ENCODE peak calls at places on chromosomes 2 and 18, in five cellular contexts. O is gastrocnemius medialis, X is heart right ventricle, T is astrocyte of the cerebellum, H is A549. U is an unnamed sample.

GRCh38 chr18:73826098-73826497 is 321.5 kb downstream of the FBXO15 start:
- DNase-seq in O (no peak), X (no peak), T (no peak), H (no peak), U (no peak)

GRCh38 chr2:173997779-173998178 is 32.6 kb upstream of the SP3 start:
- DNase-seq in O (no peak), X (no peak), T (no peak), H (no peak), U (no peak)

GRCh38 chr18:50218432-50219197 is 23.7 kb upstream of the MYO5B start:
- DNase-seq in O (no peak), X (no peak), T (no peak), H (peak), U (no peak)

GRCh38 chr18:10239138-10239537 is 215.3 kb upstream of the APCDD1 start:
- DNase-seq in O (peak), X (no peak), T (no peak), H (no peak), U (no peak)

GRCh38 chr18:55419939-55420664 is 167.9 kb downstream of the TCF4 start:
- DNase-seq in O (no peak), X (no peak), T (no peak), H (no peak), U (no peak)

GRCh38 chr2:145043399-145043834 is 523.5 kb upstream of the ZEB2 start:
- DNase-seq in O (no peak), X (no peak), T (no peak), H (peak), U (no peak)

GRCh38 chr2:4745596-4745995 is 946.6 kb upstream of the SOX11 start:
- DNase-seq in O (no peak), X (no peak), T (no peak), H (no peak), U (no peak)

GRCh38 chr18:45654677-45655076 is 39.4 kb downstream of the SLC14A2 start:
- DNase-seq in O (no peak), X (no peak), T (no peak), H (no peak), U (no peak)

GRCh38 chr2:105796131-105796638 is 51.5 kb downstream of the NCK2 start:
- DNase-seq in O (no peak), X (no peak), T (no peak), H (no peak), U (no peak)

GRCh38 chr2:3008551-3009498 is 368.8 kb downstream of the EIPR1 start:
- DNase-seq in O (no peak), X (no peak), T (no peak), H (no peak), U (no peak)
- TF ChIP-seq CTCF in O (no peak), X (no peak), T (no peak), H (no peak), U (no peak)

GRCh38 chr2:47520302-47520630 is 117.3 kb downstream of the MSH2 start:
- DNase-seq in O (no peak), X (no peak), T (no peak), H (no peak), U (no peak)
- H3K4me3 ChIP-seq in O (no peak), X (no peak), T (no peak), H (peak), U (peak)

GRCh38 chr2:239689410-239689809 is 288.6 kb upstream of the HDAC4 start:
- DNase-seq in O (no peak), X (no peak), T (no peak), H (no peak), U (no peak)
- TF ChIP-seq CTCF in O (no peak), X (no peak), T (no peak), H (no peak), U (no peak)

DNA sequence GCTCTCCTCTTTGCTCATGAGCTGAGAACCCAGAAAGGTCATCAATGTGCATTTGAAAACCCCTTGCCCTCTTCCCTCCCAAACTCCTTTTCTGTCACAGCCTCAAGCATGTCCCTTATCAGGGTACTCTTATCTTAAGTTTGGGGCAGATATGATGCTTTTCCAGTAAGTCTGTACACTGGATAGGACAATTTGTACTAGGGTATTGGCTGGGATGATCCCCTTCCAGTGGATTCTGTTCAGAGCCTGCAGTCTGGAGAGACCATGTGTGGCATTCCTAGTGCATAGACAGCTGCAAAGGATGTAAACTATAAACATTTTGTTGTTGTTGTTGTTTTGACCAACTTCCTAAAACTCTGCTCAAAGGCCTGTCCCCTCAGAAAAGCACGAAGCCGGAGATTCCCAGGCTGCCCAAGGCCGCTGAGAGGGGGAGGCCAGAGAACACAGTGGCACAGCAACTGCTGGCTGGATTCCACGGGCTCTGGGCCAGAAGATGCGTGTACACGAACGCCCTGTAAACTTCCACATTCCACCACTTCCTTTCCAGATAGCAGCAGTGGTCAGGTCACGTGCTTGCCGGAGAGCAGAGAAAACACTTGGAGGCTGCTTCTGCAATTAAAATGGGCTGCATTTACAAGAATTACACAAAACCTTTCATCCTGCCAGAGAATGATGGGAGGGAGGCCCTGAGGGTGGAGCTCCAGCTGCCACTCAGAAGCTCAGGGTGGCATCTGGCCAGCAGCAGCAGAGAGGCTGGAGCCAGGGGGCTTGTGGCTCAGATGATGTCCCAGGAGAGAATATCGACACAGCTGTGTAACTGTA is 42.1 kb downstream of the BMP10 start:
- DNase-seq in O (peak), X (peak), T (peak), H (peak), U (peak)
- H3K4me3 ChIP-seq in O (no peak), X (no peak), T (no peak), H (peak), U (no peak)

DNA sequence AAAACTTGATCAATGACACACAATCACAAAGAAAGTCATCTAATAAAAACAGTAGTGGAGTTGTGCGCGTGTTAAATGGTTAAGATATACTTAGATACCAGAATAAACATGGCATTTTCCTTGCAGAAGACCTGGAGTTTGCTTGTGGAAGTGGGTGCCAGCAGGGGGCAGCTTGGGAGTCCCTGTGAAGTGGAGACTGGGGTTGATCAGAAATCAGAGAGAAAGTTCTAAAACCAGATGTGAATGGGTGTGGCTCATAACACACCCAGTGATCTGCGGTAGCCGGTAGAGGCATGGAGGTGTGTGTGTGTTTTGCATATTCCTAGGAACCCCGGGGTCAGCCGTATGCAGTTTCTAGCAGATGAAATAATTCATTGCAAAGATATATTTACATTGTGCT is 300.1 kb upstream of the TRIB2 start:
- DNase-seq in O (no peak), X (peak), T (no peak), H (peak), U (no peak)
- TF ChIP-seq CTCF in O (peak), X (peak), T (peak), H (no peak), U (peak)

GRCh38 chr2:20575414-20575813 is 75.5 kb downstream of the HS1BP3 start:
- DNase-seq in O (no peak), X (no peak), T (no peak), H (no peak), U (no peak)

GRCh38 chr2:20574423-20574911 is 76.4 kb downstream of the HS1BP3 start:
- DNase-seq in O (no peak), X (no peak), T (no peak), H (no peak), U (no peak)

GRCh38 chr2:20576598-20577115 is 74.2 kb downstream of the HS1BP3 start:
- DNase-seq in O (no peak), X (no peak), T (no peak), H (no peak), U (no peak)

GRCh38 chr2:20574930-20575329 is 76.0 kb downstream of the HS1BP3 start:
- DNase-seq in O (no peak), X (no peak), T (no peak), H (no peak), U (no peak)

DNA sequence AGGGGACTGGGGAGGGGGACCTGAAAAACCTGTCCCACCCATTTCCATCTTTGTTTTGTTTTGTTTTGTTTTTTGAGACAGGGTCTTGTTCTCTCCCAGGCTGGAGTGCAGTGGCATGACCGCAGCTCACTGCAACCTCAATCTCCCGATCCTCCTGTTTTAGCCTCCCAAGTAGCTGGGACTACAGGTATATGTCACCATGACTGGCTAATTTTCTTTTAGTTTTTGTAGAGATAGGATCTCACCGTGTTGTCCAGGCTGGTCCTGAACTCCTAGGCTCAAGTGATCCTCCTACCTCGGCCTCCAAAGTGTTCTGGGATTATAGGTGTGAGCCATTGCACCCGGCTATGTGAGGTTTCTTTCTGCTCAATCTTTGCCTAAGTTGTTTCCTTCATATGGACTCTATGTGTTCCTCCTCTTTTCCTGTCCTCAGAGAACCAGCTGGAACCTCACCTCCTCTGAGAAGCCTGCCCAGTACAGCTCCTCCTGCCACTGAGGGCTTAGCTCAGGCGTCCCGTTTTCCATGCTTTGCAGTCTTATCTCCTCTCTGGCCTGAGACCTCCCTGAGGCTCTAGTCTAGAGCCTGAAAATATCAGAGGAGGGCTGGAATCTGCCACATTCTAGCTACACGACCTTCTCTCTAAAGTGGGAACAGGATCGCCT is 74.8 kb downstream of the HS1BP3 start:
- DNase-seq in O (no peak), X (no peak), T (no peak), H (no peak), U (no peak)
- H3K4me3 ChIP-seq in O (no peak), X (no peak), T (no peak), H (no peak), U (no peak)

U was measured in AG04449.